ENCODE peak calls at places on chromosomes 4 and X, in six cellular contexts. J is SK-N-SH; X is stimulated activated CD8-positive, alpha-beta memory T cell treated with anti-CD3 and anti-CD28 coated beads, Interleukin-7, amount 100 ng/mL, for 48 hours; G is AG08396; V is iris pigment epithelial cell; C is NCI-H2081. H is an unnamed sample.

GRCh38 chr4:101114936-101115372 is 232.4 kb downstream of the PPP3CA start:
- DNase-seq in C (no peak), G (peak), J (no peak), V (peak), X (no peak), H (no peak)

GRCh38 chrX:154802838-154803410 is 2.4 kb downstream of the MPP1 start:
- DNase-seq in C (no peak), J (no peak), X (no peak), G (no peak), V (no peak), H (no peak)

GRCh38 chrX:32408389-32408788 is 803.0 kb downstream of the DMD start:
- DNase-seq in V (peak), C (peak), J (peak), X (no peak), G (no peak), H (peak)

GRCh38 chrX:100975212-100975611 is 5.7 kb downstream of the ARL13A start:
- DNase-seq in V (peak), X (no peak), G (peak), J (no peak), C (no peak), H (no peak)

GRCh38 chr4:118973295-118973694 is 84.6 kb downstream of the SYNPO2 start:
- DNase-seq in C (no peak), V (peak), J (no peak), X (no peak), G (no peak), H (no peak)

GRCh38 chrX:46686003-46686645 is 72.8 kb downstream of the SLC9A7 start:
- DNase-seq in V (peak), X (no peak), J (peak), G (peak), C (peak), H (peak)

GRCh38 chr4:139242511-139243051 is 37.4 kb downstream of the MGARP start:
- DNase-seq in C (no peak), X (no peak), V (peak), J (no peak), G (peak), H (no peak)

GRCh38 chr4:47167391-47167790 is 136.0 kb downstream of the GABRB1 start:
- DNase-seq in J (no peak), X (no peak), V (no peak), G (no peak), C (no peak), H (no peak)

GRCh38 chrX:84064164-84064563 is 123.8 kb downstream of the RPS6KA6 start:
- DNase-seq in C (no peak), V (peak), J (no peak), X (no peak), G (peak), H (no peak)

GRCh38 chr4:15521442-15522039 is 51.9 kb downstream of the CC2D2A start:
- DNase-seq in J (no peak), X (no peak), C (no peak), V (no peak), G (no peak), H (no peak)

GRCh38 chr4:156971623-156972369 is at the start of gene PDGFC:
- DNase-seq in G (peak), C (peak), X (no peak), V (peak), J (peak), H (peak)

GRCh38 chr4:20565075-20565721 is 135.1 kb upstream of the PACRGL start:
- DNase-seq in X (no peak), J (no peak), C (no peak), G (no peak), V (peak), H (no peak)

GRCh38 chr4:4418676-4419370 is 31.9 kb downstream of the NSG1 start:
- DNase-seq in V (no peak), C (no peak), J (no peak), X (no peak), G (no peak), H (no peak)

H was measured in BE2C.